ENCODE peak calls at places on chromosome X, in four cellular contexts. X is GM19239, Y is upper lobe of right lung, Z is nephron progenitor cell. K is an unnamed sample.
A peak's percentile ranks its signal among the peaks of the same experiment; 100 is the strongest.

GRCh38 chrX:114127411-114128025 is 456.4 kb upstream of the HTR2C start:
- DNase-seq in X (no peak), Y (no peak), Z (peak; percentile 20), K (no peak)

GRCh38 chrX:54530358-54530900 is 410 bp downstream of the GNL3L start:
- DNase-seq in X (no peak), Y (no peak), Z (peak; percentile 5), K (no peak)

GRCh38 chrX:29535212-29536162 is 679.9 kb upstream of the MAGEB2 start:
- DNase-seq in X (no peak), Y (no peak), Z (no peak), K (no peak)

GRCh38 chrX:15786930-15787329 is 3.4 kb upstream of the ZRSR2 start:
- DNase-seq in X (no peak), Y (no peak), Z (no peak), K (no peak)

GRCh38 chrX:131942045-131942444 is 81.1 kb upstream of the STK26 start:
- DNase-seq in X (no peak), Y (no peak), Z (no peak), K (no peak)

GRCh38 chrX:148664171-148664570 is 163.8 kb downstream of the AFF2 start:
- DNase-seq in X (no peak), Y (no peak), Z (no peak), K (no peak)

GRCh38 chrX:140715787-140716186 is 6.2 kb downstream of the LINC00632 start:
- DNase-seq in X (no peak), Y (no peak), Z (no peak), K (no peak)

GRCh38 chrX:40852573-40852972 is 117.2 kb upstream of the MED14 start:
- DNase-seq in X (no peak), Y (no peak), Z (no peak), K (no peak)

GRCh38 chrX:42771836-42772335 is 6.1 kb downstream of the PPP1R2C start:
- DNase-seq in X (no peak), Y (no peak), Z (no peak), K (no peak)